ENCODE peak calls at places on chromosome 1, in four cellular contexts. R, E, V and S are unnamed samples.

GRCh38 chr1:24141311-24141997 is 1.5 kb downstream of the IL22RA1 start:
- DNase-seq in V (no peak), R (no peak), E (no peak), S (peak)

GRCh38 chr1:188423088-188423487 is 1594.3 kb downstream of the PLA2G4A start:
- DNase-seq in V (no peak), R (no peak), E (no peak), S (no peak)

GRCh38 chr1:108072294-108072693 is 107.3 kb upstream of the VAV3 start:
- DNase-seq in V (no peak), E (no peak), R (no peak), S (no peak)

GRCh38 chr1:224497714-224498573 is 63.3 kb upstream of the WDR26 start:
- DNase-seq in R (peak), V (no peak), E (no peak), S (no peak)

GRCh38 chr1:218382261-218382660 is 37.1 kb downstream of the TGFB2 start:
- DNase-seq in E (no peak), V (no peak), R (no peak), S (no peak)

GRCh38 chr1:62727656-62728396 is 39.6 kb upstream of the DOCK7 start:
- DNase-seq in E (no peak), R (no peak), V (no peak), S (no peak)

GRCh38 chr1:3126756-3127718 is 58.0 kb downstream of the PRDM16 start:
- DNase-seq in R (no peak), E (no peak), V (no peak), S (no peak)

GRCh38 chr1:227662933-227663332 is 72.2 kb downstream of the JMJD4 start:
- DNase-seq in R (no peak), V (no peak), E (no peak), S (no peak)

GRCh38 chr1:164263540-164263939 is 295.4 kb upstream of the PBX1 start:
- DNase-seq in R (no peak), E (no peak), V (no peak), S (no peak)

GRCh38 chr1:234970731-234971476 is 157.7 kb downstream of the TOMM20 start:
- DNase-seq in V (peak), R (no peak), E (no peak), S (no peak)
- TF ChIP-seq POLR2A in V (peak), R (no peak), E (no peak), S (no peak)

GRCh38 chr1:233460692-233461091 is 133.2 kb downstream of the MAP3K21 start:
- DNase-seq in E (no peak), R (no peak), V (no peak), S (no peak)
- TF ChIP-seq CTCF in E (no peak), R (no peak), V (no peak), S (no peak)

GRCh38 chr1:198669023-198669698 is 30.3 kb downstream of the PTPRC start:
- DNase-seq in V (no peak), E (no peak), R (peak), S (no peak)
- TF ChIP-seq POLR2A in V (no peak), E (no peak), R (no peak), S (no peak)

GRCh38 chr1:116024629-116025028 is 48.3 kb downstream of the SLC22A15 start:
- DNase-seq in V (no peak), E (no peak), R (no peak), S (no peak)
- TF ChIP-seq CTCF in V (no peak), E (no peak), R (no peak), S (no peak)